ENCODE peak calls at places on chromosomes 13 and 19, in six cellular contexts. One of them, this sample, is unnamed.
A peak's percentile ranks its signal among the peaks of the same experiment; 100 is the strongest.

GRCh38 chr13:101845501-101846012 is 393.1 kb downstream of the ITGBL1 start:
- DNase-seq in SK-N-SH: no peak
- DNase-seq in HepG2: peak; percentile 22
- DNase-seq in GM12878: no peak
- DNase-seq in H1: no peak
- DNase-seq in K562: no peak
- DNase-seq in this sample: no peak

GRCh38 chr13:46469064-46469463 is 82.0 kb upstream of the RUBCNL start:
- DNase-seq in SK-N-SH: peak; percentile 48
- DNase-seq in HepG2: no peak
- DNase-seq in H1: no peak
- DNase-seq in GM12878: no peak
- DNase-seq in K562: no peak
- DNase-seq in this sample: no peak

GRCh38 chr13:110109910-110110309 is 197.0 kb downstream of the COL4A1 start:
- DNase-seq in GM12878: no peak
- DNase-seq in H1: no peak
- DNase-seq in K562: no peak
- DNase-seq in SK-N-SH: no peak
- DNase-seq in HepG2: no peak
- DNase-seq in this sample: no peak

GRCh38 chr13:75505966-75506365 is 24.0 kb upstream of the TBC1D4 start:
- DNase-seq in K562: no peak
- DNase-seq in HepG2: no peak
- DNase-seq in H1: no peak
- DNase-seq in GM12878: no peak
- DNase-seq in SK-N-SH: no peak
- DNase-seq in this sample: no peak

GRCh38 chr13:80979035-80979641 is 638.2 kb upstream of the SPRY2 start:
- DNase-seq in GM12878: peak; percentile 11
- DNase-seq in K562: peak; percentile 57
- DNase-seq in H1: peak; percentile 15
- DNase-seq in HepG2: peak; percentile 57
- DNase-seq in SK-N-SH: peak; percentile 59
- DNase-seq in this sample: peak; percentile 46

GRCh38 chr13:89550842-89551422 is 1796.6 kb upstream of the MIR17HG start:
- DNase-seq in K562: no peak
- DNase-seq in H1: no peak
- DNase-seq in SK-N-SH: no peak
- DNase-seq in HepG2: no peak
- DNase-seq in GM12878: no peak
- DNase-seq in this sample: no peak

GRCh38 chr19:42143341-42144234 is 11.3 kb upstream of the POU2F2 start:
- DNase-seq in SK-N-SH: no peak
- DNase-seq in H1: no peak
- DNase-seq in HepG2: no peak
- DNase-seq in GM12878: no peak
- DNase-seq in K562: peak; percentile 44
- DNase-seq in this sample: no peak

GRCh38 chr19:18588611-18589379 is at the start of gene REX1BD:
- DNase-seq in H1: no peak
- DNase-seq in K562: peak; percentile 94
- DNase-seq in SK-N-SH: peak; percentile 89
- DNase-seq in GM12878: peak; percentile 54
- DNase-seq in HepG2: peak; percentile 78
- DNase-seq in this sample: no peak

GRCh38 chr13:87259479-87260083 is 411.6 kb upstream of the SLITRK5 start:
- DNase-seq in H1: no peak
- DNase-seq in SK-N-SH: peak; percentile 2
- DNase-seq in GM12878: no peak
- DNase-seq in K562: no peak
- DNase-seq in HepG2: peak; percentile 8
- DNase-seq in this sample: peak; percentile 13

GRCh38 chr19:6066661-6067646 is 43.3 kb downstream of the RFX2 start:
- DNase-seq in K562: peak; percentile 64
- DNase-seq in GM12878: no peak
- DNase-seq in SK-N-SH: peak; percentile 90
- DNase-seq in HepG2: peak; percentile 97
- DNase-seq in H1: no peak
- DNase-seq in this sample: no peak

GRCh38 chr19:15398501-15399233 is 19.1 kb upstream of the AKAP8 start:
- DNase-seq in K562: no peak
- DNase-seq in H1: no peak
- DNase-seq in SK-N-SH: peak; percentile 16
- DNase-seq in HepG2: no peak
- DNase-seq in GM12878: no peak
- DNase-seq in this sample: no peak

GRCh38 chr19:50322931-50323781 is 6.0 kb downstream of the KCNC3 start:
- DNase-seq in H1: no peak
- DNase-seq in K562: no peak
- DNase-seq in HepG2: no peak
- DNase-seq in SK-N-SH: no peak
- DNase-seq in GM12878: no peak
- DNase-seq in this sample: no peak

GRCh38 chr19:45528149-45528743 is 21.0 kb downstream of the VASP start:
- DNase-seq in GM12878: no peak
- DNase-seq in K562: peak; percentile 53
- DNase-seq in HepG2: no peak
- DNase-seq in H1: peak; percentile 50
- DNase-seq in SK-N-SH: no peak
- DNase-seq in this sample: no peak

GRCh38 chr19:40807147-40808020 is 8.4 kb downstream of the EGLN2 start:
- DNase-seq in HepG2: peak; percentile 49
- DNase-seq in GM12878: no peak
- DNase-seq in K562: no peak
- DNase-seq in H1: no peak
- DNase-seq in SK-N-SH: no peak
- DNase-seq in this sample: no peak

GRCh38 chr19:10433131-10433536 is 12.8 kb downstream of the PDE4A start:
- DNase-seq in HepG2: no peak
- DNase-seq in SK-N-SH: no peak
- DNase-seq in K562: no peak
- DNase-seq in H1: no peak
- DNase-seq in GM12878: no peak
- DNase-seq in this sample: no peak

GRCh38 chr13:37409756-37410155 is 188.8 kb downstream of the POSTN start:
- DNase-seq in K562: no peak
- DNase-seq in H1: no peak
- DNase-seq in HepG2: no peak
- DNase-seq in SK-N-SH: no peak
- DNase-seq in GM12878: no peak
- DNase-seq in this sample: no peak

GRCh38 chr19:14479985-14480694 is 5.0 kb upstream of the PTGER1 start:
- DNase-seq in GM12878: no peak
- DNase-seq in HepG2: no peak
- DNase-seq in SK-N-SH: peak; percentile 95
- DNase-seq in K562: peak; percentile 77
- DNase-seq in H1: no peak
- DNase-seq in this sample: no peak

GRCh38 chr13:29362849-29363604 is 232.5 kb downstream of the SLC7A1 start:
- DNase-seq in GM12878: peak; percentile 13
- DNase-seq in H1: peak; percentile 44
- DNase-seq in SK-N-SH: peak; percentile 79
- DNase-seq in K562: peak; percentile 49
- DNase-seq in HepG2: peak; percentile 43
- DNase-seq in this sample: peak; percentile 28

GRCh38 chr13:29105779-29106178 is 285.6 kb downstream of the MTUS2 start:
- DNase-seq in GM12878: no peak
- DNase-seq in SK-N-SH: peak; percentile 6
- DNase-seq in H1: no peak
- DNase-seq in K562: peak; percentile 20
- DNase-seq in HepG2: no peak
- DNase-seq in this sample: no peak

GRCh38 chr13:45021250-45021649 is 31.9 kb downstream of the GPALPP1 start:
- DNase-seq in GM12878: no peak
- DNase-seq in SK-N-SH: no peak
- DNase-seq in H1: no peak
- DNase-seq in K562: no peak
- DNase-seq in HepG2: no peak
- DNase-seq in this sample: no peak

GRCh38 chr19:33740811-33741396 is 55.8 kb upstream of the KCTD15 start:
- DNase-seq in H1: peak; percentile 21
- DNase-seq in SK-N-SH: no peak
- DNase-seq in GM12878: no peak
- DNase-seq in HepG2: peak; percentile 31
- DNase-seq in K562: peak; percentile 63
- DNase-seq in this sample: no peak

GRCh38 chr13:43815204-43815603 is 28.4 kb upstream of the ENOX1 start:
- DNase-seq in SK-N-SH: peak; percentile 20
- DNase-seq in GM12878: no peak
- DNase-seq in HepG2: no peak
- DNase-seq in H1: no peak
- DNase-seq in K562: no peak
- DNase-seq in this sample: no peak

GRCh38 chr13:48500652-48501197 is 32.2 kb downstream of the RCBTB2 start:
- DNase-seq in K562: no peak
- DNase-seq in SK-N-SH: no peak
- DNase-seq in HepG2: peak; percentile 41
- DNase-seq in GM12878: no peak
- DNase-seq in H1: no peak
- DNase-seq in this sample: no peak

GRCh38 chr13:114011226-114011625 is 37.4 kb upstream of the C13orf46 start:
- DNase-seq in SK-N-SH: no peak
- DNase-seq in HepG2: no peak
- DNase-seq in K562: no peak
- DNase-seq in GM12878: no peak
- DNase-seq in H1: no peak
- DNase-seq in this sample: no peak

GRCh38 chr13:38429916-38430315 is 80.3 kb downstream of the UFM1 start:
- DNase-seq in K562: no peak
- DNase-seq in H1: no peak
- DNase-seq in HepG2: no peak
- DNase-seq in GM12878: no peak
- DNase-seq in SK-N-SH: no peak
- DNase-seq in this sample: no peak
- TF ChIP-seq JUND in K562: no peak
- TF ChIP-seq JUND in H1: no peak
- TF ChIP-seq JUND in HepG2: no peak
- TF ChIP-seq JUND in GM12878: no peak
- TF ChIP-seq JUND in SK-N-SH: no peak
- TF ChIP-seq JUND in this sample: no peak

GRCh38 chr13:40615619-40616018 is 50.8 kb downstream of the FOXO1 start:
- DNase-seq in GM12878: no peak
- DNase-seq in K562: no peak
- DNase-seq in H1: no peak
- DNase-seq in HepG2: no peak
- DNase-seq in SK-N-SH: no peak
- DNase-seq in this sample: no peak
- H3K4me1 ChIP-seq in GM12878: peaks cover 19% of the 10 kb centered on the region
- H3K4me1 ChIP-seq in K562: no peaks in the 10 kb centered on the region
- H3K4me1 ChIP-seq in H1: peaks cover 32% of the 10 kb centered on the region
- H3K4me1 ChIP-seq in HepG2: peaks cover 59% of the 10 kb centered on the region
- H3K4me1 ChIP-seq in SK-N-SH: no peaks in the 10 kb centered on the region
- H3K4me1 ChIP-seq in this sample: no peaks in the 10 kb centered on the region

GRCh38 chr19:1456121-1456900 is 6.4 kb downstream of the APC2 start:
- DNase-seq in K562: no peak
- DNase-seq in HepG2: no peak
- DNase-seq in H1: no peak
- DNase-seq in GM12878: no peak
- DNase-seq in SK-N-SH: no peak
- DNase-seq in this sample: no peak

GRCh38 chr19:1452802-1453524 is 3.0 kb downstream of the APC2 start:
- DNase-seq in H1: no peak
- DNase-seq in SK-N-SH: no peak
- DNase-seq in GM12878: no peak
- DNase-seq in HepG2: no peak
- DNase-seq in K562: no peak
- DNase-seq in this sample: no peak

GRCh38 chr19:1455336-1456120 is 5.6 kb downstream of the APC2 start:
- DNase-seq in GM12878: no peak
- DNase-seq in HepG2: peak; percentile 76
- DNase-seq in H1: peak; percentile 90
- DNase-seq in SK-N-SH: peak; percentile 94
- DNase-seq in K562: peak; percentile 92
- DNase-seq in this sample: peak; percentile 97

GRCh38 chr19:1453525-1454371 is 3.8 kb downstream of the APC2 start:
- DNase-seq in H1: no peak
- DNase-seq in K562: no peak
- DNase-seq in SK-N-SH: peak; percentile 75
- DNase-seq in HepG2: no peak
- DNase-seq in GM12878: no peak
- DNase-seq in this sample: no peak

GRCh38 chr19:1455002-1455335 is 5.0 kb downstream of the APC2 start:
- DNase-seq in H1: no peak
- DNase-seq in GM12878: no peak
- DNase-seq in K562: peak; percentile 64
- DNase-seq in SK-N-SH: no peak
- DNase-seq in HepG2: no peak
- DNase-seq in this sample: no peak
- TF ChIP-seq JUND in H1: no peak
- TF ChIP-seq JUND in GM12878: no peak
- TF ChIP-seq JUND in K562: no peak
- TF ChIP-seq JUND in SK-N-SH: no peak
- TF ChIP-seq JUND in HepG2: no peak
- TF ChIP-seq JUND in this sample: no peak

GRCh38 chr19:4367336-4367723 is 24.0 kb downstream of the MPND start:
- DNase-seq in H1: no peak
- DNase-seq in SK-N-SH: no peak
- DNase-seq in K562: no peak
- DNase-seq in GM12878: no peak
- DNase-seq in HepG2: no peak
- DNase-seq in this sample: no peak

GRCh38 chr19:4369109-4369887 is 25.9 kb downstream of the MPND start:
- DNase-seq in HepG2: no peak
- DNase-seq in H1: no peak
- DNase-seq in SK-N-SH: no peak
- DNase-seq in GM12878: peak; percentile 90
- DNase-seq in K562: peak; percentile 63
- DNase-seq in this sample: no peak

GRCh38 chr19:4367781-4368127 is 24.4 kb downstream of the MPND start:
- DNase-seq in H1: no peak
- DNase-seq in K562: no peak
- DNase-seq in HepG2: no peak
- DNase-seq in SK-N-SH: no peak
- DNase-seq in GM12878: no peak
- DNase-seq in this sample: no peak

GRCh38 chr19:4366666-4367335 is 23.4 kb downstream of the MPND start:
- DNase-seq in GM12878: no peak
- DNase-seq in SK-N-SH: no peak
- DNase-seq in H1: no peak
- DNase-seq in K562: no peak
- DNase-seq in HepG2: no peak
- DNase-seq in this sample: no peak

DNA sequence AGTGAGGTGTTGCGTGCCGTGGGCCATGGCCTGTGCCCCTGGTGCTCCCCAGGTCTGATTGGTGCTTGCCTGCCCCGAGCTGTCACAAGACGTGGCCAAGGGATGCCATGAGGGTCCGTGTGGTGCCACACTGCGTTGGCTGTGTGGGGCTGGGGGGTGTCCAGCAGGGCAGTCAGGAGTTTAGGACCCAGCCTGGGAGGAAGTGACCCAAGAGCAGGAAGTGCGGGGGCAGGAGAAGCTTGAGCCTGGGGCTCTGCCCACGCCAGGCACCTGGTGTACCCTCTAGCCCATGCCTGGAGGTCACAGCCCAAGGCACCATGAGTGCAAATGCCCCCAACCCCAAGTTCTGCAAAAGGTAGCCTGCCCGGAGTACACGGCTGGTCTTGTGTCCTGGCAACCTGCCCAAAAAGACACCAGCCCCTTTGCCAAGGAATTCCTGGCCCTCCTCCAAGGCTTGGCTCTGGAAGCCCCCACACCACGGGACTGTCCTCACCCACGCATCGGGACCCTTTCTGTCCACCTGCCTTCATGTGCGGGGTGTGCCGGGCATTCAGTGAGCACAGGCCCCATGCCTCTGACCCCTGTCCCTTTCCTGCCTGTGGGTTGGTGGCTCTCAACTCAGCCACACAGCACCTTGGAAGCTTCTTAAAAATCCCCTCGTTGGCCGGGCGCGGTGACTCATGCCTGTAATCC is 24.9 kb downstream of the MPND start:
- DNase-seq in SK-N-SH: no peak
- DNase-seq in K562: no peak
- DNase-seq in GM12878: no peak
- DNase-seq in H1: no peak
- DNase-seq in HepG2: no peak
- DNase-seq in this sample: no peak
- H3K4me1 ChIP-seq in SK-N-SH: peaks cover 7% of the 10 kb centered on the region
- H3K4me1 ChIP-seq in K562: peaks cover 38% of the 10 kb centered on the region
- H3K4me1 ChIP-seq in GM12878: peaks cover 45% of the 10 kb centered on the region
- H3K4me1 ChIP-seq in H1: no peaks in the 10 kb centered on the region
- H3K4me1 ChIP-seq in HepG2: no peaks in the 10 kb centered on the region
- H3K4me1 ChIP-seq in this sample: peaks cover 26% of the 10 kb centered on the region

This sample was measured in HCT116.